ENCODE peak calls at places on chromosome 2, in ten cellular contexts. D is cardiac fibroblast, S is mammary epithelial cell, V is vagina, H is lower lobe of right lung, Z is HCT116, M is astrocyte of the spinal cord, Q is colonic mucosa, L is AG09309, O is testis. A is an unnamed sample.

GRCh38 chr2:195296490-195296889 is 360.5 kb upstream of the SLC39A10 start:
- DNase-seq in L (no peak), D (no peak), O (no peak), Q (no peak), S (no peak), Z (no peak), H (no peak), V (no peak), M (no peak), A (no peak)

GRCh38 chr2:39568561-39569006 is 97.1 kb upstream of the TMEM178A start:
- DNase-seq in L (peak), S (peak), Q (no peak), V (no peak), Z (no peak), O (no peak), M (peak), H (no peak), D (peak), A (peak)

GRCh38 chr2:236538242-236538641 is 31.4 kb upstream of the ACKR3 start:
- DNase-seq in D (no peak), Q (no peak), V (peak), Z (no peak), S (no peak), L (no peak), H (no peak), M (no peak), O (no peak), A (no peak)

GRCh38 chr2:5021148-5021547 is 671.0 kb upstream of the SOX11 start:
- DNase-seq in V (no peak), Z (no peak), S (no peak), O (no peak), D (no peak), L (no peak), M (no peak), Q (no peak), H (no peak), A (peak)

GRCh38 chr2:105473011-105473410 is 74.2 kb upstream of the FHL2 start:
- DNase-seq in H (no peak), Z (no peak), L (no peak), V (no peak), D (no peak), O (no peak), Q (no peak), M (no peak), S (no peak), A (no peak)

GRCh38 chr2:40431600-40431955 is 20.3 kb downstream of the SLC8A1 start:
- DNase-seq in M (peak), O (peak), H (peak), Q (no peak), L (peak), Z (no peak), V (no peak), D (peak), S (peak), A (peak)

GRCh38 chr2:5666798-5667197 is 25.4 kb upstream of the SOX11 start:
- DNase-seq in S (no peak), Q (no peak), M (no peak), V (no peak), L (no peak), Z (no peak), H (no peak), O (no peak), D (no peak), A (no peak)

GRCh38 chr2:224584768-224585204 is 377 bp downstream of the CUL3 start:
- DNase-seq in M (peak), L (no peak), H (peak), V (no peak), O (peak), D (peak), S (peak), Z (no peak), Q (peak), A (peak)

GRCh38 chr2:217826505-217826904 is 176.3 kb downstream of the TNS1 start:
- DNase-seq in S (no peak), O (peak), V (no peak), H (peak), Z (no peak), Q (peak), D (no peak), L (no peak), M (no peak), A (peak)

GRCh38 chr2:192535956-192536685 is 341.4 kb upstream of the TMEFF2 start:
- DNase-seq in O (no peak), Q (no peak), L (no peak), S (no peak), Z (no peak), M (no peak), V (no peak), H (no peak), D (no peak), A (no peak)

GRCh38 chr2:234669001-234669400 is 172.1 kb upstream of the ARL4C start:
- DNase-seq in Z (no peak), H (no peak), D (no peak), V (no peak), O (no peak), L (no peak), Q (no peak), S (no peak), M (no peak), A (no peak)

GRCh38 chr2:55168221-55169154 is 63.6 kb downstream of the CLHC1 start:
- DNase-seq in L (peak), H (no peak), M (peak), Z (peak), D (peak), O (peak), Q (peak), S (peak), V (peak), A (peak)

GRCh38 chr2:178280261-178280852 is 86.0 kb downstream of the OSBPL6 start:
- DNase-seq in V (no peak), S (peak), Q (peak), H (no peak), Z (peak), M (peak), D (peak), L (no peak), O (peak), A (peak)

DNA sequence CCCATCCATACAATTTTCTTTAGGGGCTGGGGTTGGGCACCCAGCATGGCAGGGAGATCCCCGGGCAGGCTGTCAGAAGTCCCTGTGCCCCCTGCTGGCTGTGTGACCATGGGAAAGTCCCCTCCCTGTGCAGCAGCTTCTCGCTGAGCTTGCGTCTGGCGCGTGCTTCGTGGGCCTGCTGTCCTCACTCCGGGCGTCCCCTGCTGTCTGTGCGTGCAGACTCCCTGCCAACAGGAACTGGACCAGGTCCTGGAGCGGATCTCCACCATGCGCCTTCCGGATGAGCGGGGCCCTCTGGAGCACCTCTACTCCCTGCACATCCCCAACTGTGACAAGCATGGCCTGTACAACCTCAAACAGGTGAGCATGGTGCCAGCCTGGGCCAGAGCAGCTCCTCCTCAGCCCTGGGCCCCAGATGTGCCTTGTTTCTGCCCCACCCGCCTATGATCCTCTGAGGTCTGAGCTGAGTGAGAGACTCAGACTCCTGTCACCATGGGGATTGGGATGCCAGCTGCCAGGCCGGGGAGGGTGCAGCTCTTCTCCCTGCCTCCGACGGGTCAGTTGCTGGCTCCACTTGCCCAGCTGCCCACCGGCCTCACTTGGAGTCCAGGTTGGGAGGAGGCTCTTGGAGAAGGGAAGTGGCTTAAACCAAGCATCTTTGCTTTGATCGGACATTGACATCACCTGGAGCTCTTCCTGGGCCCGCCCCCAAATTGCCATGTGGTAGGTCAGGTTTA is 28.6 kb downstream of the IGFBP2 start:
- DNase-seq in O (peak), L (no peak), S (no peak), D (no peak), Q (no peak), H (no peak), V (no peak), Z (no peak), M (no peak), A (no peak)
- TF ChIP-seq CTCF in O (no peak), L (peak), S (no peak), D (peak), Q (no peak), H (peak), V (no peak), Z (no peak), M (peak), A (no peak)

GRCh38 chr2:219468410-219469185 is 30.1 kb upstream of the GMPPA start:
- DNase-seq in D (no peak), O (no peak), V (no peak), Q (no peak), Z (no peak), S (no peak), H (no peak), L (no peak), M (no peak), A (no peak)
- TF ChIP-seq CTCF in D (no peak), O (no peak), V (no peak), Q (no peak), Z (no peak), S (no peak), H (no peak), L (no peak), M (no peak), A (no peak)

GRCh38 chr2:189115126-189115525 is 64.4 kb downstream of the COL5A2 start:
- DNase-seq in Q (no peak), V (no peak), D (peak), Z (peak), S (no peak), O (no peak), M (peak), H (no peak), L (no peak), A (peak)
- TF ChIP-seq CTCF in Q (no peak), V (no peak), D (no peak), Z (no peak), S (peak), O (no peak), M (no peak), H (peak), L (peak), A (peak)

GRCh38 chr2:36352711-36353110 is 2.9 kb upstream of the CRIM1 start:
- DNase-seq in Z (no peak), D (peak), S (peak), H (no peak), M (peak), L (no peak), Q (no peak), O (no peak), V (no peak), A (peak)
- TF ChIP-seq CTCF in Z (no peak), D (peak), S (peak), H (no peak), M (no peak), L (peak), Q (no peak), O (no peak), V (no peak), A (no peak)

DNA sequence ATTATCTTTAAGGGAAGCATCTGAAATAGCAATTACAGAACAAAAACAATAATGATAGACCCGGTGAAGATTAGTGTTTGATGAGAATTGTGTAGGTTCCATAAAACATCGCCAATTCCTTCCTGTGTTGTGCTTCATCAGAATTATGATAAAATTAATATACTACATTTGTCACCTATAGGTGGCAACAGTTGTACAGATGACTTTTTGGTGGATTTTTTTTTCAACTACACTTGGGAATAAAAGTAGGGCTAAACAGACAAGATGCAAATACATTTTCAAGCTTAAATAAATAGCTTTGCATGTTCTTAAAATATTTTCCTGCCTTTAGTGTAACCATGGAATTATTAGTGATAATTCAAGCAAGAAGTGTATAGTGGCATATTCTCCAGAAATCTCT is 7.0 kb upstream of the LYPD1 start:
- DNase-seq in S (no peak), L (no peak), H (no peak), Q (no peak), O (no peak), D (no peak), Z (no peak), V (no peak), M (no peak), A (no peak)
- TF ChIP-seq CTCF in S (peak), L (no peak), H (no peak), Q (no peak), O (peak), D (no peak), Z (peak), V (no peak), M (peak), A (peak)

GRCh38 chr2:238523158-238524110 is 96.7 kb downstream of the ASB1 start:
- DNase-seq in Q (peak), D (peak), O (peak), M (peak), H (no peak), Z (no peak), L (peak), S (no peak), V (no peak), A (no peak)
- TF ChIP-seq CTCF in Q (no peak), D (no peak), O (no peak), M (peak), H (no peak), Z (peak), L (peak), S (no peak), V (no peak), A (no peak)